ENCODE peak calls at places on chromosomes 16 and 17, in nine cellular contexts. D is fibroblast of villous mesenchyme, C is prostate gland, Z is fibroblast of the aortic adventitia, A is cardiac muscle cell, R is cardiac fibroblast, M is A549, J is fibroblast of mammary gland, O is mucosa of descending colon. G is an unnamed sample.

GRCh38 chr16:16120382-16121184 is 102.7 kb downstream of the ABCC6 start:
- DNase-seq in D (peak), C (no peak), Z (peak), A (no peak), R (peak), M (no peak), J (no peak), O (peak), G (no peak)

GRCh38 chr16:66427871-66428681 is 981 bp downstream of the BEAN1 start:
- DNase-seq in D (no peak), C (no peak), Z (no peak), A (peak), R (no peak), M (no peak), J (no peak), O (peak), G (no peak)

GRCh38 chr17:27323538-27324212 is 29.8 kb downstream of the WSB1 start:
- DNase-seq in D (peak), C (peak), Z (peak), A (no peak), R (peak), M (no peak), J (peak), O (peak), G (peak)

GRCh38 chr17:49401971-49402491 is 12.7 kb downstream of the PHB1 start:
- DNase-seq in D (no peak), C (no peak), Z (no peak), A (no peak), R (no peak), M (no peak), J (no peak), O (no peak), G (no peak)

GRCh38 chr17:38469875-38470274 is 41.6 kb downstream of the ARHGAP23 start:
- DNase-seq in D (peak), C (no peak), Z (peak), A (no peak), R (peak), M (no peak), J (peak), O (no peak), G (no peak)

GRCh38 chr16:66265556-66266133 is 100.8 kb upstream of the CDH5 start:
- DNase-seq in D (no peak), C (no peak), Z (no peak), A (no peak), R (no peak), M (no peak), J (no peak), O (no peak), G (no peak)

GRCh38 chr16:88856122-88856827 is 472 bp downstream of the GALNS start:
- DNase-seq in D (no peak), C (peak), Z (no peak), A (peak), R (no peak), M (no peak), J (no peak), O (peak), G (no peak)

GRCh38 chr16:80948886-80949502 is 57.7 kb downstream of the CMC2 start:
- DNase-seq in D (peak), C (no peak), Z (peak), A (peak), R (peak), M (no peak), J (peak), O (peak), G (no peak)

GRCh38 chr17:43324205-43324893 is 74.4 kb upstream of the ARL4D start:
- DNase-seq in D (no peak), C (no peak), Z (no peak), A (no peak), R (no peak), M (no peak), J (no peak), O (no peak), G (no peak)
- TF ChIP-seq CTCF in D (peak), C (no peak), Z (no peak), A (no peak), R (peak), M (no peak), J (no peak), O (no peak), G (no peak)

DNA sequence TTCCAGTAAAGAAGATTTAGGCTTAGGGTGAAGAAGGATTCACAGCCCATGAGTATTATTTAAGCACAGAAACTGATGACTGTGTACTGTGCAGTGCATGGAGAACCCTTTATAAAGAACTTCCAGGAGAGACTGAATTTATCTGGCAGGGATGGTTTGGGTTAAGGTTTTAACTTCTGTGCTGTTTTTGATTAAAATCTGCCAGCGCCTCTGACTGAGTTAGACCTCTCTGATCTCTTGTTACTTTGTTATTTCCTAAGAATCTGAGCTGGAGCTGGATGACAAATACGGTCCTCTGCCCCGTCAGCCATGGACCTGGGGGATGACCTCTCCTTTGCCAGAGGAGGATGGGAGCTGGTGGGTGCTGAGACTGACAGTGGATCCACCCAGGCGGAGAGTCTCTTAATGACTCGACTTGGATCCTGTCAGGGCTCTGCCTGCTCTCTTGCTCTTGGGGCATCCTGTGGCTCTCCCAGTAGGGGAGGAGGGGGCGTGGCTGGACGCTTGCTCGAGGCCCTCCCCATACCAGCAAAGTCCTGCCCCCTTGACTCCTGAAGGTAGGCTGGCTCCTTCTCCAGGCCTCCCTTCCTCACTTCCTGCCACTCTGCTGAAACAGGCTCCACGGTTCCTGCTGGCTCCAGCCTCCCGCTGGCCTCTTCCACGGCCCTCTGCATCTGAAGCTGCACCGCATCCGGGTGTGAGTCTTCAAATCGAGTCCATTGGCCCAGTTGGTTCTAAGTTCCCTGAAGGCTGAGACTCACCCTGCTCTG is 24.8 kb upstream of the MAP3K14 start:
- DNase-seq in D (peak), C (no peak), Z (peak), A (peak), R (peak), M (peak), J (peak), O (peak), G (no peak)
- H3K4me3 ChIP-seq in D (peak), C (no peak), Z (peak), A (no peak), R (no peak), M (peak), J (no peak), O (no peak), G (no peak)

GRCh38 chr17:36131436-36131835 is 27.8 kb downstream of the CCL4 start:
- DNase-seq in D (no peak), C (no peak), Z (no peak), A (no peak), R (no peak), M (no peak), J (no peak), O (no peak), G (no peak)
- TF ChIP-seq CTCF in D (no peak), C (no peak), Z (no peak), A (peak), R (no peak), M (no peak), J (no peak), O (no peak), G (no peak)

DNA sequence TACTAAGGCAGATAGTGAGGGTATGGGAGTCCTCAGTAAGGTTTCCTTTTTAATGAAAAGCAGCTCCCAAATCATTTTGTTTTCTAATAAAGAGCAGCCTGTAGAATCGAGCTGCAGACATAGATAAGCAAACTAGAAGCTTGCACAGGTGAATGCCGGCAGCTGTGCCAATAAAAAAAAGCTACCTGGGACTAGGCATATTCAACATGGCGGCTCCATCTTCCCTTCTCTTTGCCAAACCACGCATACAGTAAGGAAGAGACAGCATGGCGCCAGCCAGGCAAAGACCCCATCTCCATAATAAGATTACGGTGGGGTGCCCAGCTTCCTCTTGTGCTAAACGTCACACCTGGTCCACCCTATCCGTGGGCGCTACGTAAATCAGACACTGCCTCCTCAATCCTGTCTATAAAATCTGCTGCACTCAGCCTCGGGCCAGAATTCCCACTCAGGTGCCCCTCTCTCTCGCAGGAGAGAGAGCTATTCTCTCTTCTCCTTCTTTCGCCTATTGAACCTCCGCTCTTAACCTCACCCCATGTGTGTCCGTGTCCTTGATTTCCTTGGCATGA is 92.7 kb upstream of the FA2H start:
- DNase-seq in D (no peak), C (no peak), Z (no peak), A (no peak), R (no peak), M (no peak), J (no peak), O (no peak), G (no peak)
- H3K4me3 ChIP-seq in D (no peak), C (no peak), Z (no peak), A (no peak), R (no peak), M (no peak), J (no peak), O (no peak), G (no peak)

GRCh38 chr16:10565167-10565566 is 15.2 kb downstream of the EMP2 start:
- DNase-seq in D (no peak), C (no peak), Z (peak), A (no peak), R (no peak), M (no peak), J (peak), O (no peak), G (no peak)

GRCh38 chr16:10562361-10562899 is 18.0 kb downstream of the EMP2 start:
- DNase-seq in D (no peak), C (no peak), Z (no peak), A (no peak), R (no peak), M (no peak), J (no peak), O (no peak), G (no peak)

GRCh38 chr16:10564591-10564990 is 15.8 kb downstream of the EMP2 start:
- DNase-seq in D (no peak), C (no peak), Z (no peak), A (no peak), R (no peak), M (no peak), J (no peak), O (no peak), G (no peak)

GRCh38 chr16:10569629-10570028 is 10.8 kb downstream of the EMP2 start:
- DNase-seq in D (no peak), C (no peak), Z (no peak), A (no peak), R (no peak), M (no peak), J (no peak), O (no peak), G (no peak)

GRCh38 chr16:10566613-10567012 is 13.8 kb downstream of the EMP2 start:
- DNase-seq in D (no peak), C (no peak), Z (no peak), A (no peak), R (no peak), M (no peak), J (no peak), O (no peak), G (no peak)
- TF ChIP-seq CTCF in D (no peak), C (no peak), Z (no peak), A (peak), R (no peak), M (no peak), J (no peak), O (no peak), G (no peak)

DNA sequence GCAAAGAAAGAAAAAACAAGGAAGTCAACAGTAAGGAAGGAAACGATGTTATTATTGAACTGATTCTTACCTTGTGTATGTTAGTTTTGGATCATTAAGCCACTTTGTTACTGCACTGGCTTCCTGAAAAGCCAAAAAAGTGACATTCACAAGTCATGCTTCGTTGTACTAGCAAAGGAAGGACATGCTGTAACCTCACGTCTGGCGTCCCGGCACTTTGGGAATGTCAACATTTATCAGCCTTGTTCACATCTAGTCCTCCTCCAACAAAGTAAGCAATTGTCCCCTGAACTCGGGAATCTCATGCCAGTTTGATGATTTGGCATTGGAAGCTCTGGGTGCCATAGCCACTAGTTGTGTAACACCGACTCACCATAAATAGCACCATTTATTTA is 731 bp upstream of the MKS1 start:
- DNase-seq in D (no peak), C (peak), Z (no peak), A (no peak), R (no peak), M (no peak), J (peak), O (peak), G (peak)
- H3K4me3 ChIP-seq in D (peak), C (peak), Z (no peak), A (no peak), R (no peak), M (peak), J (peak), O (no peak), G (peak)

G was measured in LNCaP clone FGC.